ENCODE peak calls at places on chromosomes 1 and 21, in eight cellular contexts. One of them, this sample, is unnamed.

GRCh38 chr1:197519741-197520334 is 251.8 kb downstream of the CRB1 start:
- DNase-seq in psoas muscle: no peak
- DNase-seq in activated CD4-positive, alpha-beta memory T cell treated with anti-CD3 and anti-CD28 coated beads for 36 hours: no peak
- DNase-seq in BJ: no peak
- DNase-seq in anterior cingulate cortex: no peak
- DNase-seq in foreskin melanocyte: no peak
- DNase-seq in germinal center: peak; percentile 17
- DNase-seq in Calu3: no peak
- DNase-seq in this sample: no peak

GRCh38 chr1:31640964-31641363 is 3.7 kb downstream of the PEF1 start:
- DNase-seq in psoas muscle: no peak
- DNase-seq in activated CD4-positive, alpha-beta memory T cell treated with anti-CD3 and anti-CD28 coated beads for 36 hours: no peak
- DNase-seq in BJ: no peak
- DNase-seq in anterior cingulate cortex: no peak
- DNase-seq in foreskin melanocyte: no peak
- DNase-seq in germinal center: no peak
- DNase-seq in Calu3: no peak
- DNase-seq in this sample: no peak

GRCh38 chr1:35112668-35113067 is 33.5 kb downstream of the ZMYM1 start:
- DNase-seq in psoas muscle: no peak
- DNase-seq in activated CD4-positive, alpha-beta memory T cell treated with anti-CD3 and anti-CD28 coated beads for 36 hours: no peak
- DNase-seq in BJ: no peak
- DNase-seq in anterior cingulate cortex: no peak
- DNase-seq in foreskin melanocyte: no peak
- DNase-seq in germinal center: no peak
- DNase-seq in Calu3: no peak
- DNase-seq in this sample: no peak

GRCh38 chr21:41727784-41728763 is 38.8 kb downstream of the RIPK4 start:
- DNase-seq in psoas muscle: peak; percentile 39
- DNase-seq in activated CD4-positive, alpha-beta memory T cell treated with anti-CD3 and anti-CD28 coated beads for 36 hours: no peak
- DNase-seq in BJ: no peak
- DNase-seq in anterior cingulate cortex: no peak
- DNase-seq in foreskin melanocyte: no peak
- DNase-seq in germinal center: no peak
- DNase-seq in Calu3: no peak
- DNase-seq in this sample: no peak

GRCh38 chr1:3072948-3073519 is 4.0 kb downstream of the PRDM16 start:
- DNase-seq in psoas muscle: no peak
- DNase-seq in activated CD4-positive, alpha-beta memory T cell treated with anti-CD3 and anti-CD28 coated beads for 36 hours: no peak
- DNase-seq in BJ: no peak
- DNase-seq in anterior cingulate cortex: no peak
- DNase-seq in foreskin melanocyte: no peak
- DNase-seq in germinal center: no peak
- DNase-seq in Calu3: no peak
- DNase-seq in this sample: no peak

GRCh38 chr21:39452965-39453332 is 1.2 kb downstream of the SH3BGR start:
- DNase-seq in psoas muscle: peak; percentile 67
- DNase-seq in activated CD4-positive, alpha-beta memory T cell treated with anti-CD3 and anti-CD28 coated beads for 36 hours: no peak
- DNase-seq in BJ: no peak
- DNase-seq in anterior cingulate cortex: no peak
- DNase-seq in foreskin melanocyte: no peak
- DNase-seq in germinal center: no peak
- DNase-seq in Calu3: no peak
- DNase-seq in this sample: no peak

GRCh38 chr1:219555802-219556201 is 57.1 kb downstream of the ZC3H11B start:
- DNase-seq in psoas muscle: no peak
- DNase-seq in activated CD4-positive, alpha-beta memory T cell treated with anti-CD3 and anti-CD28 coated beads for 36 hours: no peak
- DNase-seq in BJ: no peak
- DNase-seq in anterior cingulate cortex: no peak
- DNase-seq in foreskin melanocyte: peak; percentile 91
- DNase-seq in germinal center: no peak
- DNase-seq in Calu3: no peak
- DNase-seq in this sample: peak; percentile 35

GRCh38 chr1:204313675-204314074 is 46.1 kb downstream of the PLEKHA6 start:
- DNase-seq in psoas muscle: no peak
- DNase-seq in activated CD4-positive, alpha-beta memory T cell treated with anti-CD3 and anti-CD28 coated beads for 36 hours: no peak
- DNase-seq in BJ: no peak
- DNase-seq in anterior cingulate cortex: no peak
- DNase-seq in foreskin melanocyte: no peak
- DNase-seq in germinal center: peak; percentile 25
- DNase-seq in Calu3: no peak
- DNase-seq in this sample: no peak

GRCh38 chr1:30381671-30382365 is 341.6 kb downstream of the MATN1 start:
- DNase-seq in psoas muscle: no peak
- DNase-seq in activated CD4-positive, alpha-beta memory T cell treated with anti-CD3 and anti-CD28 coated beads for 36 hours: no peak
- DNase-seq in BJ: no peak
- DNase-seq in anterior cingulate cortex: no peak
- DNase-seq in foreskin melanocyte: no peak
- DNase-seq in germinal center: no peak
- DNase-seq in Calu3: no peak
- DNase-seq in this sample: no peak